ENCODE peak calls at places on chromosomes 12 and 14, in nine cellular contexts. L, B, W, V, C, R, K, S and M are unnamed samples.
A peak's percentile ranks its signal among the peaks of the same experiment; 100 is the strongest.

GRCh38 chr12:38995249-38995648 is 89.9 kb upstream of the CPNE8 start:
- DNase-seq in W (no peak), S (no peak), B (no peak), C (no peak), V (no peak), R (no peak), L (no peak), K (no peak), M (no peak)

GRCh38 chr14:102805941-102806340 is 28.7 kb downstream of the TRAF3 start:
- DNase-seq in S (no peak), R (no peak), K (no peak), L (no peak), C (no peak), V (no peak), B (no peak), W (no peak), M (no peak)

GRCh38 chr14:64844272-64844671 is 35.4 kb downstream of the SPTB start:
- DNase-seq in L (no peak), W (no peak), K (no peak), V (no peak), R (no peak), C (no peak), S (no peak), B (no peak), M (peak; percentile 47)

GRCh38 chr12:122928033-122928890 is 32.3 kb upstream of the VPS37B start:
- DNase-seq in B (no peak), R (no peak), C (no peak), V (no peak), W (no peak), S (no peak), K (no peak), L (no peak), M (no peak)

GRCh38 chr14:83316356-83316755 is 1782.7 kb upstream of the SEL1L start:
- DNase-seq in W (no peak), B (no peak), V (no peak), C (no peak), R (no peak), K (no peak), S (no peak), L (no peak), M (no peak)

GRCh38 chr12:62631531-62632520 is 165.2 kb downstream of the MON2 start:
- DNase-seq in C (no peak), R (peak; percentile 79), S (peak; percentile 79), W (peak; percentile 81), L (peak; percentile 68), B (no peak), V (peak; percentile 96), K (peak; percentile 83), M (peak; percentile 74)

GRCh38 chr14:77955816-77956796 is 156.2 kb downstream of the ADCK1 start:
- DNase-seq in K (no peak), L (no peak), W (peak; percentile 38), V (no peak), B (no peak), S (no peak), R (no peak), C (no peak), M (no peak)

GRCh38 chr12:113152835-113153814 is 3.6 kb downstream of the CFAP73 start:
- DNase-seq in W (no peak), K (peak; percentile 74), B (peak; percentile 51), C (peak; percentile 24), V (peak; percentile 68), R (peak; percentile 33), S (peak; percentile 88), L (peak; percentile 75), M (peak; percentile 90)

GRCh38 chr12:93358821-93359220 is 18.9 kb upstream of the NUDT4 start:
- DNase-seq in S (no peak), C (no peak), B (no peak), V (no peak), L (no peak), R (no peak), W (no peak), K (no peak), M (no peak)

GRCh38 chr12:121570467-121571283 is 10.1 kb downstream of the KDM2B start:
- DNase-seq in S (no peak), R (no peak), C (no peak), L (no peak), W (no peak), V (no peak), B (no peak), K (no peak), M (no peak)

DNA sequence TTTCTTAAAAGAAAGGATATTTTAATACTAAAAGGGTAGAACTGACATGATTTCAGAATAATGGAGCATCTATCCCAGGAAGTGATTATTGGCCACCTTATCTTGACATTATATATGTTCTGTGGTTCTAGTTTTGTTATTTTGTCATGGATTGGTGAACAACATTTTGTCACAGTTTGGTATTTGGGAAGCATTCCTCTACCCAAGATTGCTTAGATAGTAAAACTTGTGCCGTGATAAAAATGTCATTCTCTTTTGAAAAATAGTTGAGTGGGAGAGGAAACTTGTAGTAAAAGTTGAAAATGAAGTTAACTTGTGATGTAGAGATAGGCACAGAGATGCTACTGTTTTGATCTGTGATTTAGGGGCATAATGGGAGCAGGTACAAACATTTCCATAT is 65.7 kb downstream of the TMX1 start:
- DNase-seq in S (no peak), L (no peak), W (no peak), B (no peak), C (no peak), K (no peak), R (no peak), V (peak; percentile 21), M (no peak)
- TF ChIP-seq CTCF in S (no peak), L (no peak), W (no peak), B (no peak), C (no peak), K (no peak), R (no peak), V (no peak), M (no peak)

DNA sequence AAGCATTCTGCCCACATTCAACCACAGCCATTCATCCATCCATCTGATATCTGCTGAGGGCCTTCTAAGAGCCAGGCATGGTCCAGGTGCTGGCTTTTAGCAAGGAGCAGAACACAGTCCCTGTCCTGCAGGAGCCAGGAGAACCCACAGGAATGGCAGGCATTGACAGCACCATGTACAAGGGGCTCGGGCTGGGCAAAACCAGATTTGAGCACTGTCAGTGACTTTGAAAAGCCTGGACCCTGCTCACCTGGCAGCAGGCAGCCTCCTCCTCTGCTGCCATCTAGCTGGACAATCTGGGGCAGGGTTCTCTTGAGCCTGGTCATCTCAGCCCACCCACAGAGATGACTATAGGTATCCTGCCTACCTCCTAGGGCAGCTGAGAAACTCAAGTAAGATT is 136.9 kb downstream of the ZFP36L1 start:
- DNase-seq in W (peak; percentile 65), S (no peak), V (no peak), B (no peak), C (no peak), K (peak; percentile 23), L (no peak), R (no peak), M (no peak)
- TF ChIP-seq CTCF in W (no peak), S (peak; percentile 41), V (peak; percentile 3), B (no peak), C (no peak), K (no peak), L (no peak), R (peak; percentile 7), M (no peak)

GRCh38 chr14:23077962-23078361 is 17.0 kb downstream of the ACIN1 start:
- DNase-seq in K (no peak), S (no peak), L (no peak), V (no peak), R (no peak), W (no peak), B (no peak), C (no peak), M (no peak)

GRCh38 chr14:23076785-23077408 is 18.0 kb downstream of the ACIN1 start:
- DNase-seq in W (no peak), B (no peak), L (no peak), R (no peak), S (no peak), K (no peak), C (no peak), V (no peak), M (no peak)

GRCh38 chr14:23080474-23080873 is 14.5 kb downstream of the ACIN1 start:
- DNase-seq in W (no peak), B (no peak), C (no peak), K (no peak), S (no peak), L (no peak), V (no peak), R (no peak), M (no peak)

GRCh38 chr14:23079716-23080115 is 15.2 kb downstream of the ACIN1 start:
- DNase-seq in B (no peak), S (no peak), W (no peak), R (no peak), V (peak; percentile 65), K (no peak), C (no peak), L (no peak), M (no peak)

DNA sequence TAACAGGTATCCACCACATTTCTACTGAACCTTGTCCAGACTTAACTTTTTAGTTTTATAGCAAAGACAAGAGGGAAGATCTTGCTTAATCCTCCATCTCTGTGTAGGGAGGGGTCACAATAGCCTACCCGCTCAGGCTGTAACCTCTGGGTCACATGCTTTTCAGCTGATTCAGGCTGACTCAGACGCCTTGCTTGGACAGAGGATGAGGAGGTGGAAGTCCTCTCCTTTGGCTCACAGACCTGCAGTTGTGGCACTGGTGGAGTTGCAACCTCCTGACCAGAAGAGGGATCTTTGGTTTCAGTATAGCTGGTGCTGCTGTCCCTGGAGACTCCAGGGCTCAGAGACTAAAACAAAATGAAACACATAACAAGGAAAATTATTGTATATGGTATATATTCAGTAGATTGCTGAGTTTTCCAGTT is 16.2 kb downstream of the ACIN1 start:
- DNase-seq in K (peak; percentile 90), B (no peak), S (no peak), W (peak; percentile 84), V (peak; percentile 97), L (peak; percentile 85), R (peak; percentile 92), C (no peak), M (no peak)
- TF ChIP-seq CTCF in K (no peak), B (no peak), S (no peak), W (no peak), V (peak; percentile 33), L (no peak), R (no peak), C (no peak), M (no peak)

GRCh38 chr12:111173391-111174282 is 195.3 kb downstream of the PHETA1 start:
- DNase-seq in V (no peak), S (no peak), B (no peak), K (no peak), C (no peak), W (no peak), R (no peak), L (no peak), M (no peak)

GRCh38 chr12:111171832-111172231 is 197.1 kb downstream of the PHETA1 start:
- DNase-seq in L (no peak), K (no peak), R (no peak), S (no peak), B (no peak), V (no peak), C (no peak), W (no peak), M (no peak)

GRCh38 chr12:111171334-111171733 is 197.6 kb downstream of the PHETA1 start:
- DNase-seq in W (no peak), R (no peak), V (no peak), S (no peak), K (no peak), C (no peak), B (no peak), L (no peak), M (no peak)

GRCh38 chr12:111175404-111175803 is 193.5 kb downstream of the PHETA1 start:
- DNase-seq in L (no peak), S (no peak), W (no peak), B (no peak), K (no peak), V (no peak), R (no peak), C (no peak), M (no peak)

GRCh38 chr12:111174283-111175108 is 194.4 kb downstream of the PHETA1 start:
- DNase-seq in S (no peak), K (no peak), V (no peak), B (no peak), W (no peak), C (no peak), R (no peak), L (no peak), M (peak; percentile 57)
- TF ChIP-seq CTCF in S (peak; percentile 49), K (no peak), V (peak; percentile 26), B (no peak), W (no peak), C (no peak), R (no peak), L (peak; percentile 18), M (peak; percentile 21)